ENCODE peak calls at places on chromosomes 4 and X, in six cellular contexts. W, P, V, B, E and J are unnamed samples.

GRCh38 chr4:73446336-73446938 is 10.4 kb downstream of the AFP start:
- DNase-seq in W (no peak), P (peak), V (peak), B (no peak), E (peak), J (no peak)

GRCh38 chrX:44596277-44596676 is 53.6 kb upstream of the FUNDC1 start:
- DNase-seq in W (no peak), P (no peak), V (no peak), B (no peak), E (no peak), J (no peak)

GRCh38 chr4:38360201-38360600 is 303.8 kb upstream of the KLF3 start:
- DNase-seq in W (no peak), P (no peak), V (no peak), B (no peak), E (no peak), J (no peak)

GRCh38 chr4:67909910-67910905 is 26.4 kb upstream of the TMPRSS11D start:
- DNase-seq in W (no peak), P (no peak), V (no peak), B (no peak), E (peak), J (no peak)

GRCh38 chrX:134020910-134021309 is 35.5 kb upstream of the GPC3 start:
- DNase-seq in W (no peak), P (no peak), V (no peak), B (no peak), E (no peak), J (no peak)

GRCh38 chr4:53866055-53866454 is 198.3 kb downstream of the CHIC2 start:
- DNase-seq in W (no peak), P (no peak), V (no peak), B (no peak), E (no peak), J (no peak)

GRCh38 chr4:39576268-39576667 is 49.0 kb upstream of the UGDH start:
- DNase-seq in W (no peak), P (no peak), V (no peak), B (no peak), E (no peak), J (no peak)

GRCh38 chrX:24594531-24594930 is 52.6 kb downstream of the PCYT1B start:
- DNase-seq in W (no peak), P (no peak), V (no peak), B (no peak), E (no peak), J (no peak)

GRCh38 chrX:54921427-54922021 is 900 bp downstream of the TRO start:
- DNase-seq in W (peak), P (no peak), V (peak), B (peak), E (peak), J (no peak)

GRCh38 chrX:55007633-55008032 is 7.5 kb downstream of the APEX2 start:
- DNase-seq in W (no peak), P (no peak), V (peak), B (no peak), E (peak), J (no peak)

GRCh38 chrX:44973420-44973932 is 100.5 kb downstream of the KDM6A start:
- DNase-seq in W (no peak), P (no peak), V (no peak), B (no peak), E (no peak), J (no peak)

GRCh38 chr4:80229590-80229989 is 32.3 kb downstream of the PRDM8 start:
- DNase-seq in W (no peak), P (no peak), V (no peak), B (no peak), E (no peak), J (no peak)

GRCh38 chr4:142815834-142816233 is 30.3 kb downstream of the INPP4B start:
- DNase-seq in W (no peak), P (no peak), V (peak), B (no peak), E (peak), J (no peak)

GRCh38 chr4:174212061-174212460 is 71.4 kb downstream of the FBXO8 start:
- DNase-seq in W (no peak), P (no peak), V (no peak), B (no peak), E (no peak), J (no peak)